ENCODE peak calls at places on chromosomes 11 and 22, in six cellular contexts. P is GM23248; W is CD4-positive, alpha-beta T cell; Y is A673; O is right lobe of liver; C is HCT116. M is an unnamed sample.

GRCh38 chr11:2913029-2913431 is 16.2 kb downstream of the PHLDA2 start:
- DNase-seq in Y (no peak), P (peak), C (no peak), W (no peak), O (no peak), M (no peak)

GRCh38 chr11:108751444-108751843 is 86.6 kb downstream of the DDX10 start:
- DNase-seq in C (no peak), Y (no peak), P (no peak), W (no peak), O (no peak), M (no peak)

GRCh38 chr11:11076879-11077278 is 219.0 kb upstream of the ZBED5 start:
- DNase-seq in C (no peak), O (no peak), Y (no peak), W (no peak), P (no peak), M (no peak)

GRCh38 chr11:119483881-119484371 is 61.0 kb upstream of the THY1 start:
- DNase-seq in C (no peak), P (no peak), O (no peak), Y (no peak), W (peak), M (no peak)

GRCh38 chr11:41316726-41317125 is 142.7 kb downstream of the LRRC4C start:
- DNase-seq in O (no peak), Y (no peak), P (no peak), W (no peak), C (no peak), M (no peak)

GRCh38 chr22:26884921-26885320 is 227.5 kb downstream of the MIAT start:
- DNase-seq in P (no peak), O (no peak), C (no peak), W (no peak), Y (no peak), M (no peak)

GRCh38 chr22:45648320-45649070 is 23.1 kb upstream of the ATXN10 start:
- DNase-seq in Y (no peak), W (no peak), O (no peak), P (no peak), C (no peak), M (no peak)

GRCh38 chr11:1655168-1656060 is 25.8 kb downstream of the KRTAP5-5 start:
- DNase-seq in Y (no peak), O (no peak), P (no peak), C (no peak), W (no peak), M (no peak)

GRCh38 chr22:19107730-19108074 is 14.5 kb downstream of the DGCR2 start:
- DNase-seq in C (no peak), Y (no peak), W (no peak), P (no peak), O (no peak), M (no peak)

GRCh38 chr11:112173152-112173551 is 2.2 kb upstream of the BCO2 start:
- DNase-seq in C (no peak), W (no peak), P (peak), O (peak), Y (peak), M (no peak)

GRCh38 chr22:48531721-48532435 is 1295.8 kb downstream of the BRD1 start:
- DNase-seq in O (no peak), W (no peak), Y (peak), C (no peak), P (no peak), M (no peak)

GRCh38 chr11:33147559-33147958 is 13.7 kb downstream of the CSTF3 start:
- DNase-seq in P (no peak), Y (no peak), O (no peak), C (no peak), W (no peak), M (no peak)

GRCh38 chr11:79062814-79063762 is 377.7 kb downstream of the TENM4 start:
- DNase-seq in O (no peak), P (peak), Y (peak), W (no peak), C (peak), M (no peak)

GRCh38 chr22:19718255-19719054 is 4.2 kb downstream of the SEPTIN5 start:
- DNase-seq in W (no peak), O (no peak), Y (peak), P (peak), C (no peak), M (no peak)

GRCh38 chr11:126357055-126357962 is 1.8 kb downstream of the ST3GAL4 start:
- DNase-seq in C (no peak), W (no peak), O (peak), Y (no peak), P (peak), M (peak)

GRCh38 chr22:30276041-30276440 is 9.4 kb upstream of the OSM start:
- DNase-seq in Y (no peak), C (no peak), P (no peak), W (no peak), O (no peak), M (no peak)

GRCh38 chr22:46367707-46368191 is 32.2 kb downstream of the TRMU start:
- DNase-seq in C (peak), W (peak), P (peak), O (peak), Y (peak), M (peak)

GRCh38 chr11:17547932-17548331 is 873 bp downstream of the OTOG start:
- DNase-seq in O (no peak), C (no peak), P (no peak), W (no peak), Y (no peak), M (no peak)

GRCh38 chr11:127639916-127640315 is 639.3 kb upstream of the KIRREL3 start:
- DNase-seq in C (no peak), W (no peak), P (no peak), Y (peak), O (no peak), M (no peak)

GRCh38 chr22:25644122-25644521 is 79.6 kb downstream of the GRK3 start:
- DNase-seq in P (no peak), C (no peak), W (no peak), O (no peak), Y (no peak), M (peak)

GRCh38 chr11:79377399-79377798 is 63.4 kb downstream of the TENM4 start:
- DNase-seq in C (no peak), Y (no peak), O (no peak), P (no peak), W (no peak), M (no peak)

GRCh38 chr22:19533049-19533626 is 8.9 kb upstream of the CLDN5 start:
- DNase-seq in Y (no peak), C (no peak), O (no peak), P (no peak), W (no peak), M (no peak)

GRCh38 chr11:11407065-11407737 is 54.2 kb upstream of the CSNK2A3 start:
- DNase-seq in O (no peak), P (no peak), W (no peak), Y (no peak), C (no peak), M (peak)

GRCh38 chr11:118872403-118872821 is 11.3 kb upstream of the CXCR5 start:
- DNase-seq in W (peak), C (no peak), P (no peak), O (no peak), Y (no peak), M (no peak)

GRCh38 chr22:39332441-39333064 is 13.1 kb upstream of the RPL3 start:
- DNase-seq in P (peak), O (no peak), W (no peak), Y (peak), C (no peak), M (no peak)

DNA sequence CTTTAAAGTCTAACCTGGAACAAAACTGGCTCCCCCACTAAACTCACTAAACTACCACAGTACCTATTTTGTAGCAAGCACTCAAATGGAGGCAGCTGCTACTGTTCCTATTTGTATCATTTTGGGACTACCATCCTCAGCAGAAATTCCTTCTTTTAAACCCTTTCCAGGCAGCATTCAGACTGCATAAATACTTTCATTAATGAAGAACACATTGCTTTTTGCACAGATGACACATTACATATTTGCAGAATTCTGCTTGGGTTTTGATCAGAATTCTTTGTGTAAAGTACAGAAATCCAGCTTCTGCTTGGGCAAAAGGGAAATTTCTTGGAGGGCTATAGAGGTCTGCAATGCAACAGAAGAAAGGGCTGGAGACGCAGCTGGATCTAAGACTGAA is 24.2 kb downstream of the RBX1 start:
- DNase-seq in W (no peak), O (no peak), Y (no peak), P (peak), C (no peak), M (no peak)
- H3K27ac ChIP-seq in W (no peak), O (no peak), Y (no peak), P (no peak), C (no peak), M (no peak)

DNA sequence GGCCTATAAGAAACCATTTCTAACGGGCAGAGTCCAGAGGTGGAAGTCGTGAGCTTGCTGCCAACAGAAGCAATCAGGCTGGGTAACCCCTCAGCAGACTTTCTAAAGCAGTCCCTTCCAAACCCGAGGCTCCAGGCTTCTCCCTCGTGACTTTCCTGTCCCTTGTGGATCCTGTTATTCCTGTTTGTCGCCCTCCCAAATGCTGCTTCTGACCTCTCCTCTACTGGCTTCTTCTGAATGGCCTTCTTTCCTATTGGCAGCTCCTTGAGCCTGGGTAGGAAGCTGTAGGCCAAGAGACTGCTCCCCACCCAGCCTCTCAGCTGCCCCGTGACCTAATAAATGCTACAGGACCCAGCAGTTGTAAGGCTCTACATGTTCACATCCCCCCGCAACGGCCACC is 35.0 kb downstream of the MAFF start:
- DNase-seq in W (no peak), O (no peak), Y (no peak), P (no peak), C (no peak), M (no peak)
- H3K27ac ChIP-seq in W (no peak), O (peak), Y (no peak), P (no peak), C (no peak), M (peak)

GRCh38 chr22:44032126-44032730 is 8.1 kb downstream of the PARVB start:
- DNase-seq in P (no peak), O (no peak), W (no peak), C (no peak), Y (no peak), M (no peak)
- H3K27ac ChIP-seq in P (no peak), O (no peak), W (no peak), C (no peak), Y (no peak), M (peak)

GRCh38 chr11:92325416-92325815 is 100.8 kb downstream of the FAT3 start:
- DNase-seq in W (no peak), Y (no peak), P (no peak), C (no peak), O (no peak), M (no peak)
- H3K27ac ChIP-seq in W (no peak), Y (no peak), P (no peak), C (no peak), O (no peak), M (no peak)

DNA sequence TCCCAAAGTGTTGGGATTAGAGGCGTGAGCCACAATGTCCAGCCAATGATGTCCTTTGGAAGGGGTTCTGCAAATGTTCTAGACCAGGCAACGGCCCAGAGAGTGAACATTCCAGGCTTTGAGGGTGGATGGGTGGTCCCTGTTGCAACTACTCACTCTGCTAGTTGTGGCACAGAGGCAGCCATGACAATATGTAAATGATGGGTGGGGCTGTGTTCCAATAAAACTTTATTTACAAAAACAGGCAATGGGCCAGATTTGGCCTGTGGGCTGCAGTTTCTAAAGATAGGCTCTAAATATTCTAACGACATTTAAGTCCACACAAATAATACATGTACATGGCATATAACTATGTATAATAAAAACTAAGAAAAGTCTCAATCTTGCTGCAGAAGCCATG is 276.3 kb downstream of the CTTN start:
- DNase-seq in C (no peak), Y (no peak), W (no peak), P (no peak), O (no peak), M (no peak)
- H3K27ac ChIP-seq in C (no peak), Y (no peak), W (no peak), P (no peak), O (no peak), M (no peak)

GRCh38 chr11:86523738-86524602 is 148.4 kb downstream of the ME3 start:
- DNase-seq in O (no peak), P (peak), Y (peak), W (no peak), C (peak), M (no peak)

GRCh38 chr11:86519064-86519911 is 144.6 kb downstream of the CCDC81 start:
- DNase-seq in O (no peak), P (peak), Y (peak), W (no peak), C (no peak), M (no peak)

DNA sequence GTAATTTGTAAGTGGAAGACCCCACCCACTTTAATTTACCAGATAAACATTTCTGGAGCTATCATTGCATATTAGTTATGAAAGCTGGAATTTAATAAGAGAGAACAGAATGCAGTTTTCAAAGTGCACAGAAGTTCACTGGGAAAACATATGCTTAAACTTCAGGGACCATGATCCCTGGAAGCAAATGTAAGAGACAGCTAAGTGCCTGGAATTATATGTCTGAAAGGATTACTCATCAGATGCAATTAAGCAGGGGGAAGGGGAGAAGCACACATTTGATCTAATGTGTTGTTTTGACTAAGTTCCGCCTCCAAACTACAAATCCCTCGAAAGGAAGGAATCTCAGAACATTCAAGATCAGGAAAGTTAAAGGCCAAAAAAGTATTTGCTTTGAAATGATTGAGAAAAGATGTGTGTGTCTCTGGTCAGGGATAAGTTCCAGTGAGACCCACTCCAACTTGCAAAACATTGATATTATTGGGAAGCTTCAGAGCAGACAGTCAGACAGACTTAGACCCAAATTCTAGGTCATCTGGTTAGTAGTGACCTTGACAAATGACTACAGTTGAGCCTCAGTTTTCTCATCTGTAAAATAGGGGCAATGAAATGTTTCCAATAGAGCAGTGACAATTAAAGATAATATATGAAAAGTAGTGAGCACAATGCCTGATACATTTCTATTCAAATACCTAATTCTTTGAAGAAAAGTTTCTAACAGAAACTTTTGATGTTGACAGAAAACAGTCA is 147.6 kb downstream of the ME3 start:
- DNase-seq in O (no peak), Y (peak), C (peak), W (no peak), P (peak), M (no peak)
- H3K27ac ChIP-seq in O (peak), Y (peak), C (peak), W (no peak), P (peak), M (peak)

M was measured in left ventricle myocardium inferior.